ENCODE peak calls at places on chromosome 19, in eight cellular contexts. F is endodermal cell; X is NCI-H1092; A is lung microvascular endothelial cell; E is ACHN; P is NCI-H2081; T is stimulated activated naive CD8-positive, alpha-beta T cell treated with anti-CD3 and anti-CD28 coated beads, Interleukin-15, amount 100 ng/mL, for 72 hours; Z is breast epithelium. B is an unnamed sample.

GRCh38 chr19:58409010-58409790 is 751 bp downstream of the ZNF584 start:
- DNase-seq in P (no peak), A (peak; percentile 51), Z (peak; percentile 52), E (peak; percentile 41), X (no peak), T (peak; percentile 33), F (peak; percentile 65), B (no peak)

GRCh38 chr19:35249848-35250711 is 1.3 kb downstream of the LSR start:
- DNase-seq in X (no peak), E (no peak), T (no peak), F (peak; percentile 38), A (no peak), Z (no peak), P (no peak), B (no peak)

GRCh38 chr19:11555246-11555645 is 3.8 kb downstream of the ELOF1 start:
- DNase-seq in P (no peak), X (no peak), F (no peak), T (no peak), E (no peak), Z (no peak), A (no peak), B (no peak)

GRCh38 chr19:41335467-41335866 is 18.3 kb downstream of the TGFB1 start:
- DNase-seq in F (no peak), A (no peak), T (no peak), X (no peak), P (no peak), E (no peak), Z (no peak), B (no peak)

GRCh38 chr19:8240274-8241229 is 31.4 kb downstream of the CERS4 start:
- DNase-seq in X (peak; percentile 59), Z (peak; percentile 86), E (peak; percentile 60), A (peak; percentile 97), T (peak; percentile 68), P (no peak), F (peak; percentile 84), B (peak; percentile 56)

GRCh38 chr19:54573330-54573872 is at the start of gene LILRA2:
- DNase-seq in F (no peak), A (no peak), Z (no peak), X (no peak), E (no peak), T (no peak), P (no peak), B (no peak)

GRCh38 chr19:42088471-42089190 is 12.7 kb downstream of the ZNF574 start:
- DNase-seq in F (no peak), A (no peak), P (no peak), X (no peak), Z (no peak), T (no peak), E (peak; percentile 27), B (no peak)

GRCh38 chr19:53659292-53659691 is 27.5 kb downstream of the DPRX start:
- DNase-seq in Z (no peak), E (no peak), X (no peak), P (no peak), T (no peak), A (peak; percentile 5), F (peak; percentile 84), B (no peak)

GRCh38 chr19:29779921-29780320 is 31.9 kb upstream of the CCNE1 start:
- DNase-seq in Z (no peak), P (no peak), X (no peak), T (no peak), F (peak; percentile 79), E (no peak), A (no peak), B (no peak)

GRCh38 chr19:15450528-15450890 is 753 bp upstream of the WIZ start:
- DNase-seq in P (no peak), T (no peak), F (no peak), E (no peak), X (no peak), Z (no peak), A (no peak), B (no peak)

GRCh38 chr19:54458648-54459281 is 4.8 kb downstream of the LENG9 start:
- DNase-seq in P (no peak), Z (no peak), A (no peak), X (no peak), E (no peak), F (no peak), T (no peak), B (no peak)